ENCODE peak calls at places on chromosomes 11 and 22, in five cellular contexts. O, T, K, I and E are unnamed samples.

GRCh38 chr11:108871152-108871551 is 206.3 kb downstream of the DDX10 start:
- DNase-seq in I (peak; percentile 75), K (no peak), T (peak; percentile 17), O (peak; percentile 33), E (peak; percentile 71)

GRCh38 chr22:49883294-49883640 is 29.6 kb downstream of the ZBED4 start:
- DNase-seq in O (no peak), K (no peak), I (peak; percentile 66), T (no peak), E (no peak)

GRCh38 chr11:5151713-5152153 is 2.8 kb downstream of the OR52A1 start:
- DNase-seq in K (no peak), I (no peak), T (no peak), O (no peak), E (no peak)

GRCh38 chr22:22442928-22443709 is 65.4 kb downstream of the ZNF280B start:
- DNase-seq in K (no peak), T (no peak), I (no peak), O (no peak), E (no peak)

GRCh38 chr11:59247535-59248227 is 35.0 kb upstream of the MPEG1 start:
- DNase-seq in T (peak; percentile 67), K (no peak), O (no peak), I (peak; percentile 7), E (no peak)

GRCh38 chr11:34653851-34654490 is 33.1 kb downstream of the EHF start:
- DNase-seq in K (no peak), T (peak; percentile 61), I (peak; percentile 99), O (no peak), E (peak; percentile 95)

GRCh38 chr11:40328890-40329617 is 1130.4 kb downstream of the LRRC4C start:
- DNase-seq in I (peak; percentile 100), T (peak; percentile 49), K (no peak), O (no peak), E (peak; percentile 100)

GRCh38 chr22:43945632-43946390 is 9.4 kb upstream of the SAMM50 start:
- DNase-seq in K (peak; percentile 36), T (peak; percentile 83), O (peak; percentile 71), I (peak; percentile 59), E (peak; percentile 69)

GRCh38 chr22:35205956-35206355 is 51.3 kb upstream of the HMGXB4 start:
- DNase-seq in O (no peak), T (no peak), I (peak; percentile 72), K (no peak), E (no peak)

GRCh38 chr22:36374603-36375024 is 13.2 kb downstream of the MYH9 start:
- DNase-seq in O (no peak), I (peak; percentile 77), T (peak; percentile 86), K (no peak), E (peak; percentile 60)

GRCh38 chr11:3856856-3857553 is 1.5 kb downstream of the STIM1 start:
- DNase-seq in I (no peak), O (no peak), T (no peak), K (no peak), E (no peak)

GRCh38 chr11:12914401-12914912 is 94.7 kb upstream of the RASSF10 start:
- DNase-seq in O (peak; percentile 96), K (peak; percentile 64), T (peak; percentile 61), I (peak; percentile 33), E (peak; percentile 29)

GRCh38 chr11:64888761-64889511 is 10.5 kb upstream of the EHD1 start:
- DNase-seq in O (no peak), K (no peak), I (no peak), T (peak; percentile 71), E (no peak)

GRCh38 chr11:10381730-10382129 is 73.3 kb upstream of the AMPD3 start:
- DNase-seq in T (no peak), I (peak; percentile 37), K (no peak), O (no peak), E (no peak)

GRCh38 chr11:121451982-121452608 is at the start of gene SORL1:
- DNase-seq in O (peak; percentile 84), T (peak; percentile 22), I (peak; percentile 55), K (peak; percentile 78), E (peak; percentile 67)

GRCh38 chr11:7907121-7907520 is 23.9 kb downstream of the OR10A6 start:
- DNase-seq in O (no peak), I (no peak), T (peak; percentile 27), K (no peak), E (no peak)

GRCh38 chr22:19942886-19943664 is 1.5 kb upstream of the TXNRD2 start:
- DNase-seq in O (peak; percentile 26), I (peak; percentile 94), T (peak; percentile 85), K (no peak), E (peak; percentile 92)

GRCh38 chr11:88521354-88522310 is 184.1 kb upstream of the CTSC start:
- DNase-seq in T (no peak), I (peak; percentile 34), K (no peak), O (no peak), E (peak; percentile 42)

GRCh38 chr11:85941380-85941973 is 86.3 kb downstream of the CCDC83 start:
- DNase-seq in K (peak; percentile 14), I (peak; percentile 74), O (peak; percentile 70), T (peak; percentile 69), E (peak; percentile 62)

GRCh38 chr11:134360050-134360835 is 28.5 kb downstream of the GLB1L2 start:
- DNase-seq in K (peak; percentile 77), T (peak; percentile 87), I (peak; percentile 32), O (peak; percentile 95), E (peak; percentile 5)

GRCh38 chr11:122235615-122236014 is 119.6 kb upstream of the BLID start:
- DNase-seq in I (peak; percentile 96), T (no peak), O (no peak), K (no peak), E (peak; percentile 94)

GRCh38 chr11:119671048-119671447 is 58.0 kb downstream of the NECTIN1 start:
- DNase-seq in T (no peak), I (peak; percentile 88), K (no peak), O (no peak), E (peak; percentile 80)

GRCh38 chr11:47399860-47400812 is 8.3 kb upstream of the SLC39A13 start:
- DNase-seq in O (peak; percentile 72), T (no peak), I (no peak), K (no peak), E (no peak)

GRCh38 chr11:20397281-20397680 is 9.8 kb downstream of the PRMT3 start:
- DNase-seq in I (peak; percentile 57), T (peak; percentile 53), O (no peak), K (no peak), E (peak; percentile 63)

GRCh38 chr22:41036924-41037323 is 55.5 kb upstream of the EP300 start:
- DNase-seq in T (no peak), O (no peak), K (no peak), I (no peak), E (no peak)

GRCh38 chr11:106989056-106989455 is 29.2 kb downstream of the GUCY1A2 start:
- DNase-seq in O (no peak), I (peak; percentile 3), K (no peak), T (no peak), E (peak; percentile 61)

GRCh38 chr11:33689089-33689488 is 11.5 kb downstream of the C11orf91 start:
- DNase-seq in O (no peak), T (no peak), I (no peak), K (no peak), E (no peak)

GRCh38 chr22:20239063-20239950 is 28.8 kb downstream of the RTN4R start:
- DNase-seq in O (no peak), I (peak; percentile 17), T (no peak), K (no peak), E (no peak)

GRCh38 chr22:44341431-44342346 is 28.9 kb upstream of the SHISAL1 start:
- DNase-seq in T (no peak), K (no peak), O (no peak), I (peak; percentile 69), E (peak; percentile 45)

GRCh38 chr11:12242071-12242672 is 131.8 kb downstream of the MICAL2 start:
- DNase-seq in K (no peak), T (no peak), I (no peak), O (no peak), E (no peak)

GRCh38 chr22:33896154-33896800 is 24.0 kb downstream of the LARGE1 start:
- DNase-seq in I (no peak), K (no peak), O (no peak), T (no peak), E (no peak)
- H2BK5ac ChIP-seq in I (no peak overlapping the region), K (no peak overlapping the region), O (peak overlapping the region; percentile 20), T (no peak overlapping the region), E (no peak overlapping the region)

DNA sequence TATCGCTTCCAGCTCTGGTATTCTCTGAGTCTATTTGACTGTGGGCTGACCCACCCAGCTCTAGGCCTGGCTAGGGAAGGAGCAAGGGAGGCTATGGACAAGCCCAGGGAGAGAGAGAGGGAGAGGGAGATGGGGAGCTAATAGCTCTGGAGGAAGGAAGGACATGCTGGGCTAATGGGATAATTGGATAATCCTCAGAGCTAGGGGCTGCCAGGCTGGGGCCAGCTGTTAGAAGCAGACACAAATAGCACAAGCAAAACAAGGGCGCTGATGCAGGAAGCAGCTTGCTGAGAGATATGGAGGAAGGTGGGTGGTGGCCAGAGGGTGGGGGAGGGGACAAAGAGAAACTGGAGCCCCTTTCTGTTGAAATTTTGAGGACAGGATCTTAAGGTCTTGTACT is 23.2 kb downstream of the ADORA2A start:
- DNase-seq in I (no peak), T (no peak), O (no peak), K (no peak), E (no peak)
- H2BK5ac ChIP-seq in I (no peak overlapping the region), T (no peak overlapping the region), O (no peak overlapping the region), K (no peak overlapping the region), E (no peak overlapping the region)

DNA sequence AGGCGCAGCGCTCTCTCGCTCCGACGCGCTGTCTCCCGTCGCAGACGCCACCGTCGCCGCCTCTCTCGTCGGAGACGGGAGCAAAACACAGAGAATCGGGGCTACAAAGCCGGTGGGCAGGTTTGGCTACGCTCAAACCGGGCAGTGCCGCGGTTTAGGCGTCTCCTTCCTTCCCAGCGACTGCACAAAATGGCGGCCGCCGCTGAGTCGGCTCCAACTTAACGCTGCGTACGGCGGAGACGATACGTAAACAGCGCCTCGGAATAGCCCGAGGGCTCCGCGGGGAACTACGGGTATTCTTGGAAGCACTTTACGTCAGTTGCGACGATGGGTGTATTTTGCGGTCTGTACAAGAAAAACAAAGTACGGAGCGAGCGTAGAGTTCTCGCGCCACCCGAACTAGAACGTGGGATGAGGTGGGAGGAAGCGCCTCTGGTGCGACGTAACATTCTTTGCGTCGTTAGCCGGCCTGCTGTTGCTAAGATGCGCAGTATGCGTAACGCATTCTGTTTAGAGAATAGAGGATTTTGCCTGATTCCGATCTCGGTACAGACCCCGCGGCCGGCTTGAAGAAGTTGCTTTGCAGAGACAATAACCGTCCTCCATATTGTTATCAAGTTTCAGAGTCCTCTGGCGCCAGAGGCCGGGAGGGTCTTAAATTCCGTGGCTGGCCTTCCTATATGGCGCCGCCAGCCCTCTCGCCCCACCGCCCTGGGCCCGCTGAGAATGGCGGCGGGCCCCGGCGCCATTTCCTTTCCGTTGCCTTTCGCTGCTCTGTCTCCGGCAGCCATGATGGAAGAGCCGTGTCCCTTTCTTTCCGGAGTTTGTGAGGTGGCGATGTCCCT is at the start of gene DDX17:
- DNase-seq in K (peak; percentile 97), I (peak; percentile 97), T (peak; percentile 99), O (peak; percentile 94), E (peak; percentile 97)
- H2BK5ac ChIP-seq in K (peak within 1 kb of the TSS; percentile 100), I (peak within 1 kb of the TSS; percentile 97), T (peak within 1 kb of the TSS; percentile 97), O (peak within 1 kb of the TSS; percentile 90), E (peak within 1 kb of the TSS; percentile 99)

GRCh38 chr11:1756791-1757771 is 6.6 kb downstream of the CTSD start:
- DNase-seq in T (no peak), K (no peak), O (no peak), I (no peak), E (no peak)

GRCh38 chr11:1757861-1758610 is 5.7 kb downstream of the CTSD start:
- DNase-seq in T (no peak), O (no peak), I (no peak), K (no peak), E (no peak)

GRCh38 chr11:1754376-1755150 is 4.2 kb upstream of the IFITM10 start:
- DNase-seq in I (no peak), K (no peak), T (no peak), O (no peak), E (no peak)

GRCh38 chr11:1755344-1756023 is 5.1 kb upstream of the IFITM10 start:
- DNase-seq in K (no peak), I (no peak), T (no peak), O (no peak), E (no peak)

GRCh38 chr11:1756024-1756561 is 5.7 kb upstream of the IFITM10 start:
- DNase-seq in O (no peak), T (no peak), I (no peak), K (no peak), E (no peak)
- H2BK5ac ChIP-seq in O (no peak overlapping the region), T (no peak overlapping the region), I (no peak overlapping the region), K (no peak overlapping the region), E (no peak overlapping the region)